ENCODE peak calls at places on chromosomes 1 and 21, in six cellular contexts. One of them, this sample, is unnamed.

GRCh38 chr1:244028701-244029100 is 22.4 kb upstream of the ZBTB18 start:
- DNase-seq in stimulated activated CD4-positive, alpha-beta T cell treated with anti-CD3 and anti-CD28 coated beads, Interleukin-4, amount 100 ng/mL, for 1 hour: no peak
- DNase-seq in Kasumi-1: no peak
- DNase-seq in activated CD4-positive, CD25-positive, alpha-beta regulatory T cell: no peak
- DNase-seq in SJSA1: no peak
- DNase-seq in kidney: no peak
- DNase-seq in this sample: no peak

GRCh38 chr1:100924212-100924611 is 28.3 kb downstream of the SLC30A7 start:
- DNase-seq in stimulated activated CD4-positive, alpha-beta T cell treated with anti-CD3 and anti-CD28 coated beads, Interleukin-4, amount 100 ng/mL, for 1 hour: peak; percentile 19
- DNase-seq in Kasumi-1: no peak
- DNase-seq in activated CD4-positive, CD25-positive, alpha-beta regulatory T cell: no peak
- DNase-seq in SJSA1: no peak
- DNase-seq in kidney: no peak
- DNase-seq in this sample: no peak

GRCh38 chr1:27521336-27522147 is 31.6 kb upstream of the WASF2 start:
- DNase-seq in stimulated activated CD4-positive, alpha-beta T cell treated with anti-CD3 and anti-CD28 coated beads, Interleukin-4, amount 100 ng/mL, for 1 hour: peak; percentile 63
- DNase-seq in Kasumi-1: peak; percentile 29
- DNase-seq in activated CD4-positive, CD25-positive, alpha-beta regulatory T cell: no peak
- DNase-seq in SJSA1: no peak
- DNase-seq in kidney: peak; percentile 78
- DNase-seq in this sample: no peak

GRCh38 chr1:116375165-116375883 is 2.3 kb downstream of the ATP1A1 start:
- DNase-seq in stimulated activated CD4-positive, alpha-beta T cell treated with anti-CD3 and anti-CD28 coated beads, Interleukin-4, amount 100 ng/mL, for 1 hour: no peak
- DNase-seq in Kasumi-1: no peak
- DNase-seq in activated CD4-positive, CD25-positive, alpha-beta regulatory T cell: no peak
- DNase-seq in SJSA1: no peak
- DNase-seq in kidney: no peak
- DNase-seq in this sample: no peak

GRCh38 chr21:31634993-31635392 is 24.5 kb upstream of the SOD1 start:
- DNase-seq in stimulated activated CD4-positive, alpha-beta T cell treated with anti-CD3 and anti-CD28 coated beads, Interleukin-4, amount 100 ng/mL, for 1 hour: no peak
- DNase-seq in Kasumi-1: no peak
- DNase-seq in activated CD4-positive, CD25-positive, alpha-beta regulatory T cell: no peak
- DNase-seq in SJSA1: no peak
- DNase-seq in kidney: no peak
- DNase-seq in this sample: no peak

GRCh38 chr1:30875916-30876315 is 32.6 kb downstream of the SDC3 start:
- DNase-seq in stimulated activated CD4-positive, alpha-beta T cell treated with anti-CD3 and anti-CD28 coated beads, Interleukin-4, amount 100 ng/mL, for 1 hour: no peak
- DNase-seq in Kasumi-1: no peak
- DNase-seq in activated CD4-positive, CD25-positive, alpha-beta regulatory T cell: no peak
- DNase-seq in SJSA1: no peak
- DNase-seq in kidney: no peak
- DNase-seq in this sample: no peak

GRCh38 chr1:171311771-171312558 is 2.0 kb upstream of the FMO4 start:
- DNase-seq in stimulated activated CD4-positive, alpha-beta T cell treated with anti-CD3 and anti-CD28 coated beads, Interleukin-4, amount 100 ng/mL, for 1 hour: no peak
- DNase-seq in Kasumi-1: no peak
- DNase-seq in activated CD4-positive, CD25-positive, alpha-beta regulatory T cell: no peak
- DNase-seq in SJSA1: no peak
- DNase-seq in kidney: no peak
- DNase-seq in this sample: no peak

GRCh38 chr1:201537966-201538617 is 835 bp upstream of the NAV1 start:
- DNase-seq in stimulated activated CD4-positive, alpha-beta T cell treated with anti-CD3 and anti-CD28 coated beads, Interleukin-4, amount 100 ng/mL, for 1 hour: no peak
- DNase-seq in Kasumi-1: peak; percentile 60
- DNase-seq in activated CD4-positive, CD25-positive, alpha-beta regulatory T cell: no peak
- DNase-seq in SJSA1: peak; percentile 53
- DNase-seq in kidney: no peak
- DNase-seq in this sample: no peak

GRCh38 chr1:96968582-96969378 is 247.2 kb downstream of the PTBP2 start:
- DNase-seq in stimulated activated CD4-positive, alpha-beta T cell treated with anti-CD3 and anti-CD28 coated beads, Interleukin-4, amount 100 ng/mL, for 1 hour: no peak
- DNase-seq in Kasumi-1: no peak
- DNase-seq in activated CD4-positive, CD25-positive, alpha-beta regulatory T cell: no peak
- DNase-seq in SJSA1: no peak
- DNase-seq in kidney: no peak
- DNase-seq in this sample: no peak

GRCh38 chr1:235515844-235516512 is 11.7 kb upstream of the B3GALNT2 start:
- DNase-seq in stimulated activated CD4-positive, alpha-beta T cell treated with anti-CD3 and anti-CD28 coated beads, Interleukin-4, amount 100 ng/mL, for 1 hour: no peak
- DNase-seq in Kasumi-1: no peak
- DNase-seq in activated CD4-positive, CD25-positive, alpha-beta regulatory T cell: no peak
- DNase-seq in SJSA1: no peak
- DNase-seq in kidney: no peak
- DNase-seq in this sample: no peak

GRCh38 chr1:176066709-176067108 is 140.4 kb downstream of the COP1 start:
- DNase-seq in stimulated activated CD4-positive, alpha-beta T cell treated with anti-CD3 and anti-CD28 coated beads, Interleukin-4, amount 100 ng/mL, for 1 hour: no peak
- DNase-seq in Kasumi-1: no peak
- DNase-seq in activated CD4-positive, CD25-positive, alpha-beta regulatory T cell: no peak
- DNase-seq in SJSA1: no peak
- DNase-seq in kidney: no peak
- DNase-seq in this sample: no peak